ENCODE peak calls at places on chromosome 16, in ten cellular contexts. I is testis, V is sigmoid colon, G is tibial nerve, Q is IMR-90, N is ovary, M is gastrocnemius medialis, A is Peyer's patch, E is stomach, F is heart left ventricle. P is an unnamed sample.

GRCh38 chr16:24769806-24770205 is 40.4 kb downstream of the TNRC6A start:
- DNase-seq in E (no peak), G (no peak), N (no peak), V (no peak), I (no peak), M (no peak), Q (peak), F (no peak), A (no peak), P (no peak)

GRCh38 chr16:19696312-19696711 is 21.7 kb downstream of the KNOP1 start:
- DNase-seq in E (peak), Q (peak), G (peak), F (peak), V (peak), I (peak), N (peak), M (peak), A (peak), P (no peak)

GRCh38 chr16:6643083-6643686 is 689.5 kb upstream of the RBFOX1 start:
- DNase-seq in V (no peak), N (no peak), G (peak), A (peak), I (peak), Q (peak), E (peak), F (no peak), M (no peak), P (no peak)

GRCh38 chr16:56609463-56609921 is 1.1 kb downstream of the MT2A start:
- DNase-seq in F (peak), G (peak), E (peak), V (peak), M (peak), I (peak), A (peak), Q (peak), N (no peak), P (no peak)

GRCh38 chr16:23269248-23270091 is 32.6 kb upstream of the SCNN1B start:
- DNase-seq in G (no peak), A (no peak), F (no peak), Q (no peak), V (no peak), I (no peak), E (no peak), N (no peak), M (no peak), P (no peak)

GRCh38 chr16:85206472-85207356 is 94.4 kb upstream of the CIBAR2 start:
- DNase-seq in A (peak), I (peak), F (peak), N (peak), E (peak), V (peak), G (no peak), Q (peak), M (no peak), P (peak)

GRCh38 chr16:56989988-56990387 is 631 bp downstream of the NLRC5 start:
- DNase-seq in G (no peak), E (no peak), Q (no peak), I (no peak), M (no peak), V (no peak), A (peak), F (no peak), N (no peak), P (no peak)

GRCh38 chr16:65002265-65002664 is 119.6 kb downstream of the CDH11 start:
- DNase-seq in A (no peak), M (no peak), E (no peak), G (no peak), F (no peak), V (no peak), N (no peak), I (no peak), Q (peak), P (no peak)

GRCh38 chr16:24729967-24730815 is 740 bp downstream of the TNRC6A start:
- DNase-seq in N (peak), E (peak), A (peak), F (peak), M (no peak), V (peak), I (peak), Q (peak), G (no peak), P (peak)

GRCh38 chr16:84266451-84266850 is 26.6 kb upstream of the KCNG4 start:
- DNase-seq in M (peak), G (peak), A (peak), V (no peak), Q (peak), N (no peak), F (peak), E (no peak), I (peak), P (no peak)

GRCh38 chr16:29808219-29808900 is 2.0 kb downstream of the MAZ start:
- DNase-seq in I (no peak), V (no peak), Q (no peak), G (no peak), E (no peak), F (no peak), A (no peak), M (peak), N (peak), P (no peak)

GRCh38 chr16:55728797-55729196 is 73.0 kb downstream of the SLC6A2 start:
- DNase-seq in I (no peak), F (no peak), Q (no peak), M (no peak), A (no peak), E (no peak), N (no peak), G (no peak), V (no peak), P (no peak)

GRCh38 chr16:66378739-66379570 is 12.5 kb downstream of the CDH5 start:
- DNase-seq in N (no peak), F (no peak), I (no peak), V (no peak), A (no peak), E (no peak), Q (no peak), M (no peak), G (no peak), P (no peak)

GRCh38 chr16:66377327-66377723 is 10.8 kb downstream of the CDH5 start:
- DNase-seq in M (no peak), E (no peak), I (no peak), V (no peak), N (no peak), Q (no peak), F (no peak), A (no peak), G (no peak), P (no peak)

GRCh38 chr16:66376114-66376513 is 9.6 kb downstream of the CDH5 start:
- DNase-seq in E (no peak), Q (no peak), V (no peak), A (no peak), G (no peak), M (no peak), N (no peak), F (no peak), I (no peak), P (no peak)

GRCh38 chr16:66375451-66375850 is 9.0 kb downstream of the CDH5 start:
- DNase-seq in I (no peak), F (no peak), M (no peak), N (no peak), E (no peak), V (no peak), A (no peak), Q (no peak), G (no peak), P (no peak)

DNA sequence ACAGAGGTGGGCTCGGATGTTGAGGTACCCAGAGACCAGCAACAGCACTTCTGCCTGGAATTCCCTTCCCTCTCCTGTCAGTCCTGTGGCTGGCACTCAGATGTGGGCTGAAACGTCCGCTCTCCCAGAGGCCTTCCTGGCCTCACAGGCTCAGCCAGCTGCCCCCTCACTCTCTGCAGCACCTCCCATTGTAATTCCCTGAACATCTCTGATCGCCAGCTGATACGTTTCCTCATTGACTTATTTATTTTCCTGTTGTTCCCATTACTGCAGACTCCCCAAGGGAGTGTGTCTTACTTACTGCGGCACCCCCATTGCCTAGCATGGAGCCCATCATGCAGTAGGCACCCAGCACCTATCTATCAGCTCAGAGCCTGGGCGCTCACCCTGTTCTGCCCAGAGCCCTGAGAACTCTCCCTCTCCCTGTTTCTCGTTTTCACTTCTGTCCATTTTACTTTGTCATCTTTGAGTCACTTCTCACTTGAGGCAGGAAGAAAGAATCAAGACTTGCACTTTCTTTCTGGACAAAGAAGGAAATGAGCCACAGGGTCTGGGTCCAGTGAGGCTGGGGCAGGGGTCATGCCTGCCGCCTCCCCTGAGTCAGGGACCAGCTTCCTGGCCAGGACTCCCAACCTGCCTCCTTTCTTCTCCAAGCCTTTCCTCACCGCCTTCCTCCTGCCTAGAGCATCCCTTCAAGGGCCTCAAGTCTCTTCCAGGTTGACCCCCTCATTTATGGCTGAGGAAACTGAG is 10.3 kb downstream of the CDH5 start:
- DNase-seq in I (no peak), M (no peak), V (no peak), A (no peak), Q (no peak), G (no peak), N (no peak), F (no peak), E (no peak), P (no peak)
- TF ChIP-seq POLR2A in I (no peak), M (no peak), V (no peak), A (no peak), Q (no peak), G (no peak), N (no peak), F (no peak), E (no peak), P (no peak)

DNA sequence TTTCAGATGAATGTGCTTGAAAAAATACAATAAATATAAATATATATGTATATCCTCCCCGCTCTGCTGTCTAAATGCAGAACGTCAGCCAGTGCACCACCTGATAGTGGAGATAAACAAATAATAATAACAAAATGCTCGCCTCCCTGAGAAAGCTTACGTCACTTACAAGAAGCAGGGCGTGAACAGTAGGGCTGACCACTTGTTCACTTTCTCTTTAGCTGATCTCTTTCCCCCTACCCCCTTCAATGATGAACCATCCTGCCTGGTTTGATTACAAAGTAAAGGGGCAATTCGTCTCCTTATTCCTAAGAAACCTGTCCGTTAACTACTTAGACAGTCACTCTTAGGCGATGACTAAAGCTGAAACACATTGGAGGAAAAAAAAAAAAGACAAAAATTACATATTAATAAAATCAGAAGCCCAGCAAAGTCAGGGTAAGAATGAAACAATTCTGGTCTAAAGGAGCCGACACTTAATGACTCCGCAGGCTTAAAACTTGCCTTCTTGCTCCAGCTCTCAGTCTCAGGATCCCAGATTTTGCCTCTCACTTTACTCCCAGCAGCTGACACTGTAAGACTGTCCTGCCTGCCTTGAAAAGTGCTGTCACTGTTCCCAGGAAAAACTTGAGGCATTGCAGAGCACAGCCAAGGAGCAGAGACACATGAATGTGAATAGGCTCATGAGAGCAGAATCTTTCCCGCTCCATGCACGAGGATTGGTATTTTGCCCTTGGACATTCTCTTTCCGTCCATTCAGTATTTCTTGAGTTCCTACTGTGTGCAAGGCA is 457.4 kb upstream of the ZFHX3 start:
- DNase-seq in N (no peak), I (no peak), E (no peak), F (no peak), G (no peak), V (no peak), M (no peak), Q (no peak), A (no peak), P (no peak)
- H3K4me3 ChIP-seq in N (no peak), I (no peak), E (no peak), F (peak), G (no peak), V (no peak), M (no peak), Q (no peak), A (no peak), P (no peak)

GRCh38 chr16:54507091-54507490 is 220.5 kb upstream of the IRX3 start:
- DNase-seq in V (no peak), M (no peak), A (no peak), G (no peak), F (no peak), I (peak), E (no peak), N (no peak), Q (no peak), P (no peak)

GRCh38 chr16:54511181-54511731 is 224.7 kb upstream of the IRX3 start:
- DNase-seq in I (no peak), M (no peak), G (no peak), Q (no peak), A (no peak), F (no peak), N (no peak), V (no peak), E (no peak), P (no peak)

GRCh38 chr16:54510619-54511018 is 224.0 kb upstream of the IRX3 start:
- DNase-seq in E (no peak), I (no peak), N (no peak), F (no peak), V (no peak), A (no peak), Q (no peak), M (no peak), G (no peak), P (no peak)

GRCh38 chr16:54506691-54507090 is 220.1 kb upstream of the IRX3 start:
- DNase-seq in N (no peak), F (no peak), A (no peak), V (no peak), G (no peak), I (no peak), Q (no peak), E (no peak), M (no peak), P (peak)

DNA sequence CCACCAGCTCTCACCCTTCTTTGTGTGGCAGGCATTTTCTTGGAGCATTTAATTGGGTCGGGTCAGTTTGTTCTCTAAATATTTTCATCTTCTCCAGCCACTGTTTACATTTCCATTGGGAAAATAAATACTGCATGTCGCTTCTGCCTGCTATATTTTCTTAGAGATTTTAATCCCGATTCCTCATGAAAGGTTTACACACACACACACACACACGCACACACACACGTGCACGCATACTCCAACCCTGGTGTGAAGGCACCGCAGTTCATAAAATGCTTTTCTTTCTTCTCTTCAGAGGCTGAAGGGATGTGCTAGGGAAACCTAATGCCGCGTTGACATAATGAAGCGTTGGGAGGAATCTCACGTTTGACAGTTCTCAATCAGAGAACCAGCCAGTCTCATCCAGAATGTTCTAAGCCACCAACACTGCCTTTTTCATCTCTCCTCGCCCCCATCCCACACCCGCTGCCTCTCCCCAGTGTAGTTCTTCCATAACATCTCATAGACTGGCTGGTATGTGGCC is 222.9 kb upstream of the IRX3 start:
- DNase-seq in E (no peak), V (no peak), Q (no peak), M (no peak), I (no peak), F (no peak), G (no peak), A (no peak), N (no peak), P (no peak)
- H3K27ac ChIP-seq in E (no peak), V (no peak), Q (no peak), M (no peak), I (no peak), F (no peak), G (no peak), A (no peak), N (no peak), P (no peak)

GRCh38 chr16:73047536-73048291 is at the start of gene ZFHX3:
- DNase-seq in I (peak), M (peak), E (peak), F (peak), Q (peak), N (peak), A (peak), G (peak), V (peak), P (peak)

GRCh38 chr16:73049051-73049910 is 1.4 kb upstream of the ZFHX3 start:
- DNase-seq in M (peak), Q (no peak), A (no peak), N (no peak), G (no peak), E (no peak), F (no peak), V (no peak), I (no peak), P (no peak)

GRCh38 chr16:73047221-73047535 is 750 bp downstream of the ZFHX3 start:
- DNase-seq in V (no peak), Q (peak), A (no peak), F (no peak), I (no peak), N (no peak), G (no peak), E (no peak), M (no peak), P (no peak)

GRCh38 chr16:73046484-73047214 is 1.3 kb downstream of the ZFHX3 start:
- DNase-seq in F (no peak), M (no peak), A (peak), I (no peak), V (peak), G (no peak), Q (no peak), E (no peak), N (no peak), P (no peak)

GRCh38 chr16:73048292-73049050 is 543 bp upstream of the ZFHX3 start:
- DNase-seq in Q (no peak), F (peak), A (peak), I (peak), M (peak), E (peak), V (peak), G (no peak), N (peak), P (peak)
- TF ChIP-seq POLR2A in Q (no peak), F (peak), A (no peak), I (no peak), M (no peak), E (no peak), V (no peak), G (no peak), N (no peak), P (peak)

DNA sequence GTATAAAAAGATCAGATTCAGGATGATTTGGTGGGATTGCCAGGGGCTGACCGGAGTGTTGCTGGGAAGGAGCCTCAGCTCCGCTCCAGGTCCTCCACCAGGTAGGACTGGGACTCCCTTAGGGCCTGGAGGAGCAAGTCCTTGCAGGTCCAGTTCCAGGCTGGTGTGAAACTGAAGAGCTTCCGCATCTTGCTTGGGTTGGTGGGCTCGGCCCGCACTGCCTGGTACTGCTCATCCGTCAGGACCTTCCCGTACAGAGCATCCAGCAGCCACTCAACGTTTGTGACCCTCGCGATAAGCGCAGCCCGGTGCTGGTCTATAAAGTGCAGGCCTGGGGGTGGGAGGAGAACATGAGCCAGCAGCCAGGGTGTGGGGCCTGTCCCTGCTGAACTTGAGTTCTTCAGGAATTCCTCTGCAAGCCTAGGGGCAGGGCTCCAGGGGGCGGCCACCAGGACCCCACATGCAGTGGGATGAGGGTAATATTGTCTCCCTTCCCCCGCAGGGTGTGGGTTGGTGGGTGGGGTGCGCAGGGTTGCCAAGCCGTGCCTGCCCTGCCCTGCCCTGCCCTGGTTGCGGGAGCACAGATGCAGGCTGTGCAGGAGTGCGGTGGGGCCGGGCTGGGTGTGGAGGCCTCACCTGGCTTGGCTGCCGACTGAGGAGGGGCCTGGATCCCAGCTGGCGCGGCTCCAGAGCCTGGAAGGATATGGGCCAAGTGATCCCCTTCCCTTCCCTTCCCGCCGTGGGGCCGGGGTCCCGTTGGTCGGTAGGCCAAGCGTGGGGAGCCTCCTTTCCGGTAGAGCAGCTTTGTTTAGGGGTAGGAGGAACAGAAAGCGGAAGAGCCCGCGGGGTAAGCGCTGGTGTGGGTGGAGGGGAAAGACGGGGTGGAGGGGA is 804 bp downstream of the PYCARD start:
- DNase-seq in E (peak), Q (no peak), A (peak), N (peak), F (peak), I (no peak), G (no peak), V (no peak), M (no peak), P (peak)
- H3K4me3 ChIP-seq in E (peak), Q (peak), A (peak), N (peak), F (peak), I (peak), G (peak), V (peak), M (peak), P (peak)

DNA sequence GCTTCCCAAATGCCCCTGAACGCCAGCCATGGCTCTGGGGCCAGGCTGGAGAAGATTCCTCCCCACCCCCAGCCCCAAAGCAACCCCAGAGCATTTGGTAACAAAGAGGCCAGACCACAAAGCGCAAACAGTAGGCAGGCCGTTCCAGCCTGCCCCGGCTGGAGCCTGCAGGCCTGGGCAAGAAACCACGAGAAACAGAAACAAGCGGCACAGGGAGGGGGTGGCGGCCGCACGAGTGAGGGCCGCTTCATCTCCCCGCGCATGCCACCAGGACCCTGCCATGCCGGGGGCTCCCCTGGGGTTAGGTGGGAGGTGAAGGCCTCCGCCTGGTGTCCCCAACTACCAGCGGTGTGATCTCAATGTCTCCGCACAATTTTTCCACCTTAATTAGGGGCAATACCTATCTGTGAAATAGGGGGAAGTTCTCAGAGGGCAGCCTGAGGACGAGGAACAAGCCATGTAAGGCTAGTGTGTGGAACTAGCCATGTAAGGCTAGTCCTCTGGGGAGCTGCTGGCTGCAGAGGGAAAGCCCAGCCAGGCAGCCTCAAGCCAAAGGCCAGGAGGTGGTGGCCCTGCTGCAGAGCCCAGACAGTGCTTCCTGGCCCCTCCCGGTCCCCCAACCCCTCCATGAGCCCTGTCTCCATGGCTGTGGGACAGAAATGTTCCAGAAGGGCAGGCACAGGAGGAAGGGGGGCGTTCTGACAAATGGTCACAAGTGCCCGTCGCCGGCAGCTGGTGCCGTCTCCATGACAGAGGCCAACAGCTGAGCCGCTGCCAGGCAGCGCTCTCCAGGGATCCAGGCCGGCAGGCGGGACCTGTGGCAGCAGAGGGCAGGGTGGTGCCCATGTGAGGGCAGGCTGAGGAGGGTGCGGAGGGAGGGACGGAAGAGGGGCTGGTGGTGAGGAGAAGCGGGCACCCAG is 14.5 kb upstream of the MTSS2 start:
- DNase-seq in I (no peak), N (no peak), F (peak), A (no peak), E (no peak), M (peak), G (no peak), Q (no peak), V (peak), P (no peak)
- H3K27ac ChIP-seq in I (no peak), N (no peak), F (peak), A (no peak), E (peak), M (peak), G (peak), Q (no peak), V (peak), P (peak)